ENCODE peak calls at places on chromosome 14, in seven cellular contexts. P, N, D, C, S, U and H are unnamed samples.

GRCh38 chr14:39563361-39563760 is 131.1 kb upstream of the FBXO33 start:
- DNase-seq in P (no peak), N (no peak), D (no peak), C (no peak), S (no peak), U (no peak), H (no peak)

GRCh38 chr14:105315211-105315721 is 718 bp downstream of the PACS2 start:
- DNase-seq in P (peak), N (no peak), D (no peak), C (peak), S (peak), U (peak), H (peak)

GRCh38 chr14:85416771-85417170 is 113.2 kb upstream of the FLRT2 start:
- DNase-seq in P (no peak), N (no peak), D (no peak), C (peak), S (no peak), U (no peak), H (no peak)

GRCh38 chr14:25756880-25757279 is 706.9 kb upstream of the STXBP6 start:
- DNase-seq in P (no peak), N (no peak), D (no peak), C (no peak), S (no peak), U (no peak), H (no peak)

GRCh38 chr14:105447651-105448640 is 26.7 kb upstream of the CRIP2 start:
- DNase-seq in P (no peak), N (no peak), D (no peak), C (no peak), S (no peak), U (no peak), H (no peak)

GRCh38 chr14:79451601-79452000 is 759.7 kb downstream of the DIO2 start:
- DNase-seq in P (no peak), N (no peak), D (no peak), C (no peak), S (no peak), U (no peak), H (no peak)

GRCh38 chr14:93304771-93305170 is 28.1 kb downstream of the BTBD7 start:
- DNase-seq in P (no peak), N (no peak), D (no peak), C (peak), S (no peak), U (no peak), H (no peak)

GRCh38 chr14:104099096-104100041 is 13.9 kb downstream of the ASPG start:
- DNase-seq in P (no peak), N (no peak), D (no peak), C (no peak), S (no peak), U (no peak), H (no peak)

GRCh38 chr14:105930572-105930971 is 404.2 kb downstream of the TMEM121 start:
- DNase-seq in P (no peak), N (no peak), D (no peak), C (no peak), S (no peak), U (no peak), H (no peak)

GRCh38 chr14:55425091-55425490 is 13.5 kb upstream of the ATG14 start:
- DNase-seq in P (no peak), N (no peak), D (no peak), C (peak), S (no peak), U (no peak), H (no peak)

GRCh38 chr14:22428681-22429315 is 160.2 kb downstream of the DAD1 start:
- DNase-seq in P (no peak), N (no peak), D (no peak), C (peak), S (no peak), U (no peak), H (no peak)

GRCh38 chr14:104603623-104604401 is 760 bp downstream of the TMEM179 start:
- DNase-seq in P (no peak), N (peak), D (no peak), C (no peak), S (no peak), U (peak), H (no peak)

GRCh38 chr14:39034481-39035296 is 68.3 kb downstream of the SEC23A start:
- DNase-seq in P (no peak), N (no peak), D (no peak), C (peak), S (no peak), U (no peak), H (no peak)

GRCh38 chr14:21191261-21191808 is 35.5 kb upstream of the OR5AU1 start:
- DNase-seq in P (no peak), N (no peak), D (no peak), C (no peak), S (no peak), U (no peak), H (no peak)

GRCh38 chr14:102939820-102940561 is 17.5 kb downstream of the AMN start:
- DNase-seq in P (peak), N (no peak), D (no peak), C (no peak), S (no peak), U (no peak), H (no peak)

GRCh38 chr14:36976571-36977023 is 195.8 kb downstream of the SLC25A21 start:
- DNase-seq in P (no peak), N (no peak), D (no peak), C (no peak), S (no peak), U (no peak), H (no peak)

GRCh38 chr14:65222434-65222833 is 120.1 kb upstream of the MAX start:
- DNase-seq in P (no peak), N (peak), D (no peak), C (peak), S (peak), U (no peak), H (no peak)

GRCh38 chr14:99186956-99187690 is 84.9 kb downstream of the BCL11B start:
- DNase-seq in P (no peak), N (no peak), D (no peak), C (no peak), S (no peak), U (no peak), H (no peak)

GRCh38 chr14:68000516-68000915 is 180.9 kb downstream of the RAD51B start:
- DNase-seq in P (no peak), N (no peak), D (no peak), C (peak), S (no peak), U (no peak), H (no peak)

GRCh38 chr14:21539154-21539940 is 13.2 kb upstream of the SALL2 start:
- DNase-seq in P (no peak), N (no peak), D (peak), C (no peak), S (no peak), U (no peak), H (no peak)

GRCh38 chr14:59463773-59464650 is 1.2 kb downstream of the GPR135 start:
- DNase-seq in P (no peak), N (peak), D (no peak), C (no peak), S (peak), U (no peak), H (peak)

GRCh38 chr14:91316761-91317160 is 72.3 kb upstream of the GPR68 start:
- DNase-seq in P (no peak), N (no peak), D (no peak), C (no peak), S (no peak), U (no peak), H (no peak)